ENCODE peak calls at places on chromosomes 7 and 10, in seven cellular contexts. S is HEK293T, C is fibroblast of mammary gland, J is left ventricle myocardium superior, A is GDM1, Y is fibroblast of the aortic adventitia, F is thoracic aorta. K is an unnamed sample.

GRCh38 chr10:118587881-118588651 is 7.4 kb downstream of the PRLHR start:
- DNase-seq in Y (no peak), C (no peak), J (no peak), F (no peak), A (no peak), S (no peak), K (no peak)

GRCh38 chr7:154914580-154915380 is 88.1 kb downstream of the PAXIP1 start:
- DNase-seq in A (no peak), F (no peak), C (no peak), S (no peak), Y (no peak), J (no peak), K (no peak)

GRCh38 chr7:20270371-20270770 is 53.2 kb upstream of the MACC1 start:
- DNase-seq in Y (peak), J (no peak), A (no peak), S (no peak), F (no peak), C (no peak), K (no peak)

GRCh38 chr7:98755138-98755898 is 114.5 kb downstream of the TMEM130 start:
- DNase-seq in Y (no peak), J (peak), C (no peak), S (no peak), A (no peak), F (no peak), K (no peak)

GRCh38 chr10:13225601-13226000 is 8.6 kb downstream of the UCMA start:
- DNase-seq in C (no peak), Y (no peak), S (no peak), F (no peak), A (no peak), J (no peak), K (no peak)

GRCh38 chr10:118042827-118043242 is 3.9 kb downstream of the RAB11FIP2 start:
- DNase-seq in C (peak), Y (peak), F (no peak), J (no peak), S (no peak), A (no peak), K (no peak)

GRCh38 chr7:98283127-98283886 is 1.8 kb downstream of the BRI3 start:
- DNase-seq in F (no peak), S (no peak), A (no peak), C (peak), Y (peak), J (peak), K (peak)

GRCh38 chr7:129188892-129189660 is 643 bp downstream of the SMO start:
- DNase-seq in Y (no peak), F (no peak), S (peak), C (peak), J (peak), A (no peak), K (no peak)

GRCh38 chr10:33032354-33033254 is 74.6 kb upstream of the ITGB1 start:
- DNase-seq in J (no peak), S (no peak), F (no peak), Y (peak), A (no peak), C (peak), K (no peak)

GRCh38 chr10:32315426-32315825 is 31.5 kb downstream of the EPC1 start:
- DNase-seq in J (no peak), C (no peak), A (no peak), Y (no peak), S (no peak), F (no peak), K (no peak)